ENCODE peak calls at places on chromosomes 4 and X, in nine cellular contexts. Z is right lobe of liver, J is ovary, I is tibial nerve, P is transverse colon, X is cardiac muscle cell, Q is H1, R is MM.1S, W is psoas muscle. D is an unnamed sample.

GRCh38 chrX:152927858-152928760 is 30.2 kb downstream of the ZNF185 start:
- DNase-seq in P (no peak), W (no peak), R (no peak), Q (no peak), J (no peak), I (no peak), Z (peak; percentile 35), X (no peak), D (no peak)

GRCh38 chr4:168631241-168632151 is 134.6 kb downstream of the PALLD start:
- DNase-seq in Z (peak; percentile 68), X (peak; percentile 93), W (peak; percentile 69), R (no peak), I (no peak), J (peak; percentile 66), Q (peak; percentile 83), P (peak; percentile 60), D (peak; percentile 5)

GRCh38 chr4:176883681-176884418 is 91.1 kb upstream of the VEGFC start:
- DNase-seq in R (no peak), W (no peak), I (no peak), J (no peak), P (no peak), X (no peak), Z (no peak), Q (no peak), D (no peak)

GRCh38 chr4:164571593-164572385 is 182.1 kb upstream of the SMIM31 start:
- DNase-seq in X (peak; percentile 39), P (no peak), Q (no peak), I (no peak), R (peak; percentile 77), J (no peak), Z (no peak), W (no peak), D (no peak)

GRCh38 chrX:3712080-3712869 is 1.2 kb downstream of the PRKX start:
- DNase-seq in I (peak; percentile 14), R (peak; percentile 19), J (peak; percentile 32), W (no peak), Q (no peak), X (peak; percentile 18), P (peak; percentile 19), Z (no peak), D (no peak)

GRCh38 chr4:19381068-19381467 is 870.6 kb upstream of the SLIT2 start:
- DNase-seq in J (no peak), P (no peak), I (no peak), Q (no peak), R (no peak), X (no peak), W (no peak), Z (no peak), D (no peak)

GRCh38 chrX:65677954-65678469 is 10.6 kb downstream of the MSN start:
- DNase-seq in Z (no peak), J (peak; percentile 69), W (no peak), X (no peak), Q (no peak), P (no peak), I (peak; percentile 52), R (no peak), D (no peak)

GRCh38 chr4:152704788-152705187 is 25.0 kb upstream of the TMEM154 start:
- DNase-seq in Q (no peak), I (no peak), J (no peak), Z (no peak), P (no peak), R (no peak), X (no peak), W (no peak), D (no peak)

GRCh38 chr4:40238008-40238699 is 41.3 kb downstream of the RHOH start:
- DNase-seq in Z (no peak), I (no peak), X (no peak), Q (no peak), J (no peak), R (no peak), W (no peak), P (no peak), D (no peak)

GRCh38 chr4:165198329-165198728 is 9.0 kb upstream of the KLHL2 start:
- DNase-seq in P (no peak), Q (no peak), R (no peak), X (no peak), I (no peak), J (no peak), Z (no peak), W (no peak), D (no peak)

GRCh38 chr4:180380733-180381132 is 1862.5 kb upstream of the TENM3 start:
- DNase-seq in I (no peak), X (no peak), P (no peak), R (no peak), J (no peak), W (no peak), Z (no peak), Q (no peak), D (no peak)

GRCh38 chr4:147822128-147822527 is 90.2 kb downstream of the ARHGAP10 start:
- DNase-seq in I (peak; percentile 98), R (no peak), J (peak; percentile 96), P (peak; percentile 58), Q (no peak), Z (peak; percentile 88), X (peak; percentile 40), W (peak; percentile 83), D (no peak)

GRCh38 chr4:185205697-185206342 is 2.0 kb upstream of the CFAP97 start:
- DNase-seq in W (no peak), P (no peak), I (no peak), R (peak; percentile 31), Q (no peak), Z (no peak), J (no peak), X (no peak), D (no peak)

GRCh38 chrX:103791233-103791632 is 14.6 kb downstream of the PLP1 start:
- DNase-seq in W (no peak), Z (no peak), J (no peak), R (no peak), Q (no peak), P (no peak), X (no peak), I (no peak), D (no peak)

GRCh38 chrX:103794117-103794516 is 17.5 kb downstream of the PLP1 start:
- DNase-seq in X (no peak), P (no peak), Q (no peak), Z (no peak), I (no peak), R (no peak), J (no peak), W (no peak), D (no peak)

GRCh38 chrX:103791826-103792458 is 15.3 kb downstream of the PLP1 start:
- DNase-seq in Z (no peak), P (no peak), I (no peak), X (no peak), J (no peak), R (no peak), W (no peak), Q (no peak), D (no peak)

GRCh38 chrX:103793541-103793932 is 16.9 kb downstream of the PLP1 start:
- DNase-seq in P (no peak), J (no peak), I (no peak), Q (no peak), W (no peak), Z (no peak), R (no peak), X (no peak), D (no peak)

DNA sequence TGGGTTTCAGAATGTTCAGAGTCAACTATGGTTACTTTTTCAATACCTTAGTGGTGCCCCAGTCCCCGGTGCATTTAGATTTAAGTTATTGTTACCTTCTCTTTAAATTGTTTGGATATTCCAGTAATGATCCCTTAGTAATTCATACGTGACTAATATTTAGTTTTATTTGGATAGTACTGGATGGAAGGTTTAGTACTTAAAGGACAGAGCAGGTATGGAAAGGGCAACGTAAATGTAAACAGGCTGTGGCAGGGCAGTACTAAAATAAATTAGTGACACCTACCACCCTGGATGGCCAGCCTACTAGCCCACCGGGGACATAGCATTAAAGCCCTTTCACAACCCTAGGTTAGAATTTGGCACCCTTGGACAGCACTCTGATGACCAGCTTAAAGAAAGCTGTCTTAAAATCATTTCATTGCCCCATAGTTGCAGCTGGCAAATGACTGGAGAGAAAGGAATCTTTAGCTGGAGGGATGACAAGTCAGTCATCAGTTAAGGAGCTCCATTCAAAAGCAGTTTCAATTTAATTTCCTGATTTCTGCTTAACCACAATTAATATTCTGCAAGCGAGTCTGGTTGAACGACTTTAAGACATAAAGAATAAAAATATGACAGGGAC is 16.4 kb downstream of the PLP1 start:
- DNase-seq in P (no peak), J (no peak), I (no peak), R (no peak), Q (no peak), W (no peak), X (no peak), Z (no peak), D (no peak)
- H3K27ac ChIP-seq in P (no peak overlapping the region), J (no peak overlapping the region), I (peak overlapping the region; percentile 83), R (no peak overlapping the region), Q (no peak overlapping the region), W (no peak overlapping the region), X (no peak overlapping the region), Z (no peak overlapping the region), D (peak overlapping the region; percentile 27)

GRCh38 chr4:1226167-1226514 is 22.8 kb downstream of the CTBP1 start:
- DNase-seq in Z (no peak), J (no peak), Q (no peak), P (no peak), W (peak; percentile 69), X (no peak), R (no peak), I (no peak), D (no peak)
- H3K27ac ChIP-seq in Z (no peak overlapping the region), J (no peak overlapping the region), Q (no peak overlapping the region), P (no peak overlapping the region), W (no peak overlapping the region), X (no peak overlapping the region), R (no peak overlapping the region), I (peak overlapping the region; percentile 33), D (no peak overlapping the region)

DNA sequence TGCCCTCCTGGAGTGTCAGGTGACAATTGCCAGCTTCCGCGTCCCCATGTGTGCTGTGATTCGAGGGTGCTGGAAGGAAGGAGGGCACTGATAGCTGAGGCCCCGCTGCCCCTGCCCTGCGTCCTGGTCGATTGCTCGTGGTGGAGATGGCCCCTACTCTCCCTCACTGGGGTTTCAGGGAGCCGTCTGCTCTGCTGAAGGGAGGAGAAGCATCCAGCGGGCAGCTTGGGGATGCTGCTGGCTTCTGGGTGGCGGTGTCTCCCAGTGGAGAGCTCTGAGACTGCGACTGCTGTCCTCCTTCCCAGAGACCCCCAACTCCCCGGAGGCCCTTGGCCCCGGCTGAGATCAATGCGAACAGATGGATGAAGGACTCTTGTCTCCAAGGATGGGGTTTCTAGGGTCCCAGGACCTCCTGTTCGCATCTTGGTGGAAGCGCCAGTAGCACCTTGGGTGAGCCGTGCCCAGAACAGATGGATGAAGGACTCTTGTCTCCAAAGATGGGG is 98.6 kb downstream of the PSAPL1 start:
- DNase-seq in Z (no peak), R (no peak), W (no peak), Q (no peak), P (no peak), J (no peak), X (no peak), I (no peak), D (no peak)
- H3K27ac ChIP-seq in Z (peak overlapping the region; percentile 31), R (no peak overlapping the region), W (no peak overlapping the region), Q (no peak overlapping the region), P (no peak overlapping the region), J (no peak overlapping the region), X (no peak overlapping the region), I (no peak overlapping the region), D (peak overlapping the region; percentile 73)

DNA sequence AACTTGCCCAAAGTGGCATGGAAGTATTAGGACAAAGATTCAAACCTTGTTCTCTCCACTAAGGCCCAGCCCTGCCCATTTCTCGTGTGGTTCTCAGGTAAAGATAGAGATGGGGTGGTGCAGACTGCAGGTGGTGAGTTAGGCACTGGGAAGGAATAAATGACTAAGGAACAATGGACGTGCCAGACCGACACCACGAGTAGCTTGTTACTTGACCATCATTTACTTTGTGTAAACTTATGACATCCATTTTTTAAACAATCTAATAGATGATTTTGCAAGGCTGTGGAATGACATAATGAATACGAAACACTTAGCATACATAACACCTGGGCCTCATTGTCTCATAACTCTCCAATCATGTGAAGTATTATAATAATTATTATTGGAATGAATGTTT is 137.3 kb upstream of the CPEB2 start:
- DNase-seq in J (no peak), Q (no peak), W (no peak), X (no peak), P (no peak), I (no peak), R (no peak), Z (no peak), D (no peak)
- H3K27ac ChIP-seq in J (no peak overlapping the region), Q (no peak overlapping the region), W (no peak overlapping the region), X (peak overlapping the region; percentile 86), P (peak overlapping the region; percentile 62), I (no peak overlapping the region), R (no peak overlapping the region), Z (no peak overlapping the region), D (peak overlapping the region; percentile 47)